ENCODE peak calls at places on chromosomes 4 and X, in nine cellular contexts. J, O, H, S, N, A, W, Q and U are unnamed samples.

GRCh38 chrX:74431807-74432206 is 10.5 kb downstream of the SLC16A2 start:
- DNase-seq in J (no peak), O (no peak), H (no peak), S (no peak), N (no peak), A (no peak), W (no peak), Q (no peak), U (no peak)

GRCh38 chr4:155377281-155377680 is 516 bp upstream of the MAP9 start:
- DNase-seq in J (no peak), O (peak), H (no peak), S (no peak), N (no peak), A (no peak), W (peak), Q (peak), U (no peak)

GRCh38 chr4:6268650-6269399 is 825 bp upstream of the WFS1 start:
- DNase-seq in J (no peak), O (no peak), H (no peak), S (no peak), N (no peak), A (no peak), W (no peak), Q (no peak), U (no peak)

GRCh38 chr4:76430519-76431388 is 4.3 kb upstream of the SHROOM3 start:
- DNase-seq in J (peak), O (peak), H (no peak), S (no peak), N (no peak), A (peak), W (peak), Q (peak), U (peak)

GRCh38 chr4:182955411-182955810 is 38.2 kb upstream of the DCTD start:
- DNase-seq in J (no peak), O (peak), H (no peak), S (no peak), N (no peak), A (no peak), W (no peak), Q (no peak), U (no peak)

GRCh38 chr4:114264877-114265291 is 285.4 kb upstream of the ARSJ start:
- DNase-seq in J (no peak), O (no peak), H (no peak), S (no peak), N (no peak), A (no peak), W (no peak), Q (peak), U (no peak)

GRCh38 chr4:54754394-54754793 is 96.6 kb downstream of the KIT start:
- DNase-seq in J (no peak), O (no peak), H (no peak), S (no peak), N (no peak), A (no peak), W (no peak), Q (no peak), U (no peak)

GRCh38 chr4:183158062-183158461 is 59.0 kb downstream of the WWC2 start:
- DNase-seq in J (no peak), O (peak), H (no peak), S (no peak), N (no peak), A (peak), W (peak), Q (no peak), U (no peak)

GRCh38 chr4:25654971-25655963 is at the start of gene SLC34A2:
- DNase-seq in J (no peak), O (no peak), H (no peak), S (no peak), N (no peak), A (peak), W (no peak), Q (no peak), U (no peak)

GRCh38 chr4:16707874-16708273 is 190.6 kb downstream of the LDB2 start:
- DNase-seq in J (no peak), O (no peak), H (no peak), S (no peak), N (no peak), A (no peak), W (no peak), Q (peak), U (no peak)

GRCh38 chr4:76758996-76759395 is 138.9 kb downstream of the SOWAHB start:
- DNase-seq in J (no peak), O (no peak), H (no peak), S (no peak), N (no peak), A (no peak), W (peak), Q (peak), U (no peak)

GRCh38 chrX:132532955-132533354 is 44.1 kb upstream of the MBNL3 start:
- DNase-seq in J (no peak), O (peak), H (no peak), S (no peak), N (no peak), A (no peak), W (no peak), Q (peak), U (no peak)

GRCh38 chr4:165151734-165152133 is 39.1 kb upstream of the TMEM192 start:
- DNase-seq in J (no peak), O (no peak), H (no peak), S (no peak), N (no peak), A (no peak), W (peak), Q (peak), U (no peak)

GRCh38 chr4:138759508-138759907 is 256.1 kb upstream of the NOCT start:
- DNase-seq in J (no peak), O (no peak), H (no peak), S (no peak), N (no peak), A (no peak), W (no peak), Q (no peak), U (no peak)

GRCh38 chr4:82951196-82951595 is 50.7 kb downstream of the THAP9 start:
- DNase-seq in J (no peak), O (no peak), H (no peak), S (no peak), N (no peak), A (no peak), W (peak), Q (no peak), U (no peak)

GRCh38 chr4:85489273-85489672 is 14.3 kb downstream of the ARHGAP24 start:
- DNase-seq in J (no peak), O (no peak), H (no peak), S (no peak), N (no peak), A (no peak), W (peak), Q (peak), U (no peak)

GRCh38 chr4:17347445-17347844 is 164.4 kb downstream of the QDPR start:
- DNase-seq in J (peak), O (peak), H (no peak), S (no peak), N (peak), A (no peak), W (peak), Q (peak), U (peak)

GRCh38 chrX:42246814-42247213 is 323.5 kb upstream of the CASK start:
- DNase-seq in J (no peak), O (no peak), H (no peak), S (no peak), N (no peak), A (no peak), W (no peak), Q (no peak), U (no peak)

GRCh38 chr4:136078971-136079370 is 1453.3 kb downstream of the PCDH18 start:
- DNase-seq in J (no peak), O (peak), H (no peak), S (no peak), N (no peak), A (peak), W (peak), Q (peak), U (no peak)

GRCh38 chrX:112818114-112819012 is 22.3 kb downstream of the AMOT start:
- DNase-seq in J (no peak), O (no peak), H (no peak), S (no peak), N (no peak), A (no peak), W (no peak), Q (no peak), U (no peak)

GRCh38 chr4:3202836-3203820 is 45.8 kb upstream of the MSANTD1 start:
- DNase-seq in J (no peak), O (no peak), H (no peak), S (no peak), N (peak), A (no peak), W (no peak), Q (peak), U (no peak)

GRCh38 chrX:30572004-30572403 is 5.6 kb downstream of the TASL start:
- DNase-seq in J (no peak), O (no peak), H (no peak), S (no peak), N (no peak), A (no peak), W (no peak), Q (no peak), U (no peak)

GRCh38 chr4:2500547-2500946 is 31.6 kb downstream of the RNF4 start:
- DNase-seq in J (no peak), O (no peak), H (no peak), S (no peak), N (no peak), A (no peak), W (peak), Q (peak), U (no peak)

GRCh38 chrX:4668802-4669536 is 955.5 kb upstream of the PRKX start:
- DNase-seq in J (no peak), O (no peak), H (no peak), S (no peak), N (no peak), A (no peak), W (no peak), Q (no peak), U (no peak)

GRCh38 chr4:78299565-78299972 is 242.4 kb downstream of the FRAS1 start:
- DNase-seq in J (no peak), O (no peak), H (no peak), S (no peak), N (no peak), A (peak), W (no peak), Q (peak), U (no peak)